ENCODE peak calls at places on chromosomes 7 and 10, in eight cellular contexts. T is hepatocyte, B is fibroblast of lung, P is K562, V is H9, X is OCI-LY7, Z is neural progenitor cell, N is GM23248. L is an unnamed sample. For H4K20me1 and H3K9me3, the result is how much of the 10 kb centered on the place peaks cover.

GRCh38 chr10:11003739-11004515 is 13.7 kb upstream of the CELF2 start:
- DNase-seq in T (no peak), B (no peak), V (no peak), N (peak), X (no peak), Z (no peak), P (no peak), L (no peak)

GRCh38 chr10:117721883-117722282 is 179.3 kb downstream of the EMX2 start:
- DNase-seq in P (no peak), Z (peak), B (no peak), T (no peak), X (no peak), V (no peak), N (no peak), L (no peak)

GRCh38 chr7:104469135-104469820 is 140.9 kb downstream of the LHFPL3 start:
- DNase-seq in P (no peak), N (no peak), Z (no peak), B (no peak), T (peak), V (no peak), X (no peak), L (no peak)

GRCh38 chr10:49627644-49628247 is 13.9 kb downstream of the CHAT start:
- DNase-seq in T (no peak), P (no peak), B (no peak), Z (no peak), N (no peak), V (no peak), X (no peak), L (no peak)

GRCh38 chr7:32347244-32347828 is 142.8 kb downstream of the LSM5 start:
- DNase-seq in P (peak), N (peak), X (peak), V (no peak), T (peak), Z (peak), B (peak), L (peak)

GRCh38 chr10:43939939-43940810 is 291.5 kb upstream of the ZNF32 start:
- DNase-seq in N (no peak), X (peak), T (peak), Z (no peak), P (no peak), V (peak), B (no peak), L (peak)

GRCh38 chr7:74317146-74317782 is 28.1 kb downstream of the CLIP2 start:
- DNase-seq in V (no peak), T (no peak), X (no peak), Z (no peak), P (no peak), B (no peak), N (no peak), L (no peak)

GRCh38 chr10:34305189-34305588 is 509.9 kb downstream of the PARD3 start:
- DNase-seq in Z (peak), T (peak), P (peak), V (peak), N (no peak), B (no peak), X (peak), L (peak)

GRCh38 chr10:14556285-14556956 is 218.3 kb downstream of the FAM107B start:
- DNase-seq in V (peak), T (peak), X (peak), P (peak), B (peak), N (no peak), Z (peak), L (peak)

GRCh38 chr10:98257198-98257597 is 10.8 kb downstream of the LOXL4 start:
- DNase-seq in V (no peak), T (no peak), Z (no peak), P (no peak), X (no peak), B (no peak), N (no peak), L (no peak)

GRCh38 chr7:5612695-5613094 is 168.8 kb downstream of the RNF216 start:
- DNase-seq in X (no peak), T (no peak), P (no peak), B (no peak), Z (no peak), N (no peak), V (no peak), L (no peak)

GRCh38 chr10:16183989-16184643 is 252.7 kb upstream of the PTER start:
- DNase-seq in Z (no peak), N (peak), P (no peak), V (no peak), X (no peak), B (no peak), T (no peak), L (no peak)

GRCh38 chr7:16411391-16411790 is 9.9 kb downstream of the CRPPA start:
- DNase-seq in N (peak), Z (no peak), X (no peak), V (no peak), P (no peak), T (no peak), B (peak), L (no peak)

GRCh38 chr10:28179490-28180099 is 123.3 kb downstream of the MPP7 start:
- DNase-seq in N (peak), Z (peak), P (peak), T (peak), B (peak), V (no peak), X (peak), L (peak)

GRCh38 chr10:73218466-73219191 is 28.4 kb downstream of the DNAJC9 start:
- DNase-seq in V (no peak), X (peak), N (peak), P (peak), Z (peak), B (peak), T (peak), L (peak)

GRCh38 chr7:12623885-12624498 is 53.5 kb downstream of the SCIN start:
- DNase-seq in X (no peak), V (no peak), B (peak), Z (no peak), P (peak), N (peak), T (peak), L (peak)

GRCh38 chr7:19752045-19752444 is 21.4 kb downstream of the TMEM196 start:
- DNase-seq in V (no peak), X (no peak), T (no peak), B (no peak), P (no peak), N (no peak), Z (no peak), L (no peak)
- H4K20me1 ChIP-seq in V (under half), X (under half), T (under half), B (under half), P (under half), N (under half), Z (under half), L (under half)

GRCh38 chr10:129494740-129495139 is 27.7 kb downstream of the MGMT start:
- DNase-seq in V (no peak), P (no peak), Z (peak), X (no peak), T (no peak), N (no peak), B (no peak), L (no peak)
- H3K9me3 ChIP-seq in V (under half), P (under half), Z (under half), X (under half), T (under half), N (under half), B (under half), L (under half)

DNA sequence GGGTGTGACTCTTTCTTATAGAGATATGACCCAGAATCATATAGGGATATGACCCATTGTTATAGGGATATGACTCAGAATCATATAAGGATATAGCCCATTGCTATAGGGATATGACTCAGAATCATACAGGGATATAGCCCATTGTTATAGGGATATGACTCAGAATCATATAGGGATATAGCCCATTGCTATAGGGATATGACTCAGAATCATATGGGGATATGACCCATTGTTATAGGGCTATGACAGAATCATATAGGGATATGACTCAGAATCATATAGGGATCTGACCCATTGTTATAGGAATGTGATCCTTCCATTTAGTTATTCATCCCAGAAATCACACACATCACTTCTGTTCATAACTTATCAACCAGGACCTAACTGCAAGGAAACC is 312.2 kb upstream of the ADARB2 start:
- DNase-seq in V (no peak), P (no peak), B (no peak), X (no peak), Z (no peak), T (no peak), N (no peak), L (no peak)
- H4K20me1 ChIP-seq in V (under half), P (under half), B (under half), X (under half), Z (under half), T (under half), N (under half), L (under half)

GRCh38 chr7:158999496-158999895 is 143.1 kb downstream of the DYNC2I1 start:
- DNase-seq in P (peak), V (no peak), B (no peak), T (no peak), N (no peak), Z (no peak), X (no peak), L (no peak)

GRCh38 chr7:158997110-158997453 is 140.7 kb downstream of the DYNC2I1 start:
- DNase-seq in Z (no peak), X (no peak), B (no peak), T (no peak), V (no peak), N (no peak), P (no peak), L (no peak)

GRCh38 chr7:158995514-158995913 is 139.2 kb downstream of the DYNC2I1 start:
- DNase-seq in B (no peak), T (no peak), N (no peak), Z (no peak), X (no peak), P (no peak), V (no peak), L (no peak)

GRCh38 chr7:158996214-158997109 is 140.1 kb downstream of the DYNC2I1 start:
- DNase-seq in Z (no peak), V (no peak), P (no peak), T (no peak), B (no peak), N (no peak), X (no peak), L (no peak)

GRCh38 chr7:158997471-158997870 is 141.1 kb downstream of the DYNC2I1 start:
- DNase-seq in P (no peak), N (no peak), V (no peak), Z (no peak), X (no peak), T (no peak), B (no peak), L (no peak)
- H3K9me3 ChIP-seq in P (under half), N (under half), V (under half), Z (under half), X (under half), T (under half), B (under half), L (under half)

DNA sequence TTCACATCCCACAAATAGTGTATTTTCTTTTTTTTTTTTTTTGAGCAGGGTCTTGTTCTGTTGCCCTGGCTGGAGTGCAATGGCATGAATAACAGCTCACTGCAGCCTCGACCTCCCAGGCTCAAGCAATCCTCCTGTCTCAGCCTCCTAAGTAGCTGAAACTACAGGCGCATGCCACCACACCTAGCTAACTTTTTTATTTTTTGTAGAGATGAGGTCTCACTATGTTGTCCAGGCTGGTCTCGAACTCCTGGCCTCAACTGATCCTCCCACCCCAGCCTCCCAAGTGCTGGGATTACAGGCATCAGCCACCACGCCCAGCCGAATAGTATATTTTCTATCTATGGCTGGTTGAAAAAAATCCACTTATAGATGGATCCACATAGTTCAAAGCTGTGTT is 12.5 kb downstream of the EZH2 start:
- DNase-seq in X (no peak), B (no peak), N (no peak), V (no peak), T (no peak), P (no peak), Z (no peak), L (no peak)
- H4K20me1 ChIP-seq in X (under half), B (under half), N (under half), V (under half), T (under half), P (under half), Z (half or more), L (under half)

GRCh38 chr10:123718544-123719060 is 52.4 kb downstream of the GPR26 start:
- DNase-seq in Z (no peak), P (no peak), T (no peak), B (no peak), V (no peak), N (no peak), X (no peak), L (no peak)

GRCh38 chr10:123721441-123722049 is 55.4 kb downstream of the GPR26 start:
- DNase-seq in V (no peak), X (no peak), T (no peak), N (no peak), B (no peak), P (no peak), Z (no peak), L (no peak)

GRCh38 chr10:123715546-123715945 is 49.4 kb downstream of the GPR26 start:
- DNase-seq in Z (no peak), N (no peak), V (no peak), P (no peak), B (no peak), T (no peak), X (no peak), L (no peak)

GRCh38 chr10:123720536-123720935 is 54.4 kb downstream of the GPR26 start:
- DNase-seq in N (no peak), V (no peak), P (no peak), Z (no peak), B (no peak), X (no peak), T (no peak), L (no peak)

DNA sequence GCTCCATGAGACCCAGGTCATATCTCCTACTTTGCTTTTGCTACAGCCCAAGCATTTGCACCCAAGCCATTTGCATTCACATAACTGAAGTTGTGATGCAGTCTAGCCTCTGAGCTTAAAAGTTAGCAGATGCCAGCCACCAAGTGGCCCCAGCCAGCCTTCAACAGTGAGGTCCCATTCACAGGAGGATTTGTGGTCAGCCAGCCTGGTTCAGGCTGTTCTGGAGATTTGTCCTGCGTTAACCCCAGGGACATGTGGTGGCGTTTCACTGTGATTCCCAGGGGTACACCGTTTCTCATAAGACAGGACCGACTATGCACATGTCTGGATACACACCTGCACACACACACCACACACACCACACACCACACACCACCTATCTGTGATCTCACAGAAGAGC is 51.2 kb downstream of the GPR26 start:
- DNase-seq in V (no peak), T (no peak), P (no peak), B (no peak), Z (no peak), X (no peak), N (no peak), L (no peak)
- H3K9me3 ChIP-seq in V (under half), T (under half), P (under half), B (under half), Z (under half), X (under half), N (under half), L (under half)

GRCh38 chr10:118729641-118730258 is 25.0 kb downstream of the CACUL1 start:
- DNase-seq in T (no peak), V (no peak), N (peak), X (peak), P (no peak), B (no peak), Z (no peak), L (peak)
- H4K20me1 ChIP-seq in T (half or more), V (under half), N (under half), X (under half), P (under half), B (under half), Z (half or more), L (under half)

GRCh38 chr10:131574707-131575430 is 263.3 kb upstream of the TCERG1L start:
- DNase-seq in X (no peak), T (no peak), B (no peak), P (no peak), Z (no peak), N (no peak), V (no peak), L (no peak)

GRCh38 chr10:131576341-131577177 is 265.0 kb upstream of the TCERG1L start:
- DNase-seq in T (no peak), B (no peak), V (no peak), X (no peak), Z (no peak), N (no peak), P (no peak), L (no peak)

GRCh38 chr10:131574363-131574706 is 262.8 kb upstream of the TCERG1L start:
- DNase-seq in X (no peak), P (no peak), Z (no peak), V (no peak), N (no peak), B (no peak), T (no peak), L (no peak)

GRCh38 chr10:131577178-131577555 is 265.6 kb upstream of the TCERG1L start:
- DNase-seq in V (no peak), X (no peak), T (no peak), N (no peak), P (no peak), B (no peak), Z (no peak), L (no peak)

DNA sequence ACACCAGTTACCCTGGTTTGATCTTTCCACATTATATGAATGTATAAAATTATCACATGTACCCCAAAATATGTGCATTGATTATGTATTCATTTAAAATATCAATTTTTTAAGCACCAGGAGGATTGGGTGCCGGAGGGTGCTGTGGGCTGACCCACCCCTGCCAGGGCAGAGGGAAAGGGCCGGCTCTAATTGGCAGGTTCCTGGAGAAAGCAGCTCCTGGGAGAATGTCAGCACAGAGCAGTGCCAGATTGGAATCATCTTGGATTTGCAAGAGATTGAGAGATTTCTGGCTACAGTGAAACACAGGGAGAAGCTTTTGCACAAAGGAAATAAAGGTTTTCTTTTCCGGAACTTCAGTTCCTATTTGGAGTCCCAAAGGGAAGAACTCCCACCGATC is 264.4 kb upstream of the TCERG1L start:
- DNase-seq in Z (no peak), T (no peak), B (no peak), P (no peak), N (no peak), X (no peak), V (no peak), L (no peak)
- H3K9me3 ChIP-seq in Z (under half), T (under half), B (under half), P (under half), N (under half), X (under half), V (under half), L (under half)

DNA sequence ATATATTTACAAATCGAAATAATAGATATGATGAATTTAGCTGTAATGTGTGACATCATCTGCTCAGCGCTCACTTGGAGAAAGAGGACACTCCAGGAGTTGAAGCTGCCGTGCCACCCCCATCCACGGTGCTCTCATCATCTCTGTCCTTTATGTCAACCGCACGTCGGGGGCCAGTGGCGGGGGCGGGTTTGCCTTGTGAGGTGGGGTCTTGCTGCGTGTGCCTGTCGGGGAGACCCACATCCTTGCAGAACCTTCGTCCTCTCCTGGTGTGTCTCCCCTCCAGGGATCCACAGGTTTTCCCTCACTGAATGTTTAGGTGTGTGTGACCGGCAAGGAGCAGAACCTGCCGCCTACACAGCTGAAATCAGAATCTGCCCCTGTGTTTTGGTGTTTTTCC is 71.6 kb downstream of the INPP5A start:
- DNase-seq in B (no peak), X (no peak), V (no peak), N (no peak), T (no peak), Z (no peak), P (no peak), L (no peak)
- H4K20me1 ChIP-seq in B (under half), X (under half), V (under half), N (under half), T (under half), Z (under half), P (under half), L (under half)

L was measured in Karpas-422.